ENCODE peak calls at places on chromosomes 4 and X, in four cellular contexts. One of them, this sample, is unnamed.

GRCh38 chr4:99670409-99671073 is 12.9 kb upstream of the C4orf54 start:
- DNase-seq in lower lobe of right lung: no peak
- DNase-seq in endothelial cell of umbilical vein: no peak
- DNase-seq in left ventricle myocardium inferior: no peak
- DNase-seq in this sample: no peak

GRCh38 chrX:17559728-17560379 is 177.4 kb upstream of the SCML1 start:
- DNase-seq in lower lobe of right lung: no peak
- DNase-seq in endothelial cell of umbilical vein: peak; percentile 59
- DNase-seq in left ventricle myocardium inferior: no peak
- DNase-seq in this sample: peak; percentile 41

GRCh38 chr4:110087116-110087708 is 111.2 kb downstream of the ELOVL6 start:
- DNase-seq in lower lobe of right lung: no peak
- DNase-seq in endothelial cell of umbilical vein: peak; percentile 91
- DNase-seq in left ventricle myocardium inferior: no peak
- DNase-seq in this sample: peak; percentile 64

GRCh38 chr4:181646864-181647263 is 596.3 kb upstream of the TENM3 start:
- DNase-seq in lower lobe of right lung: no peak
- DNase-seq in endothelial cell of umbilical vein: no peak
- DNase-seq in left ventricle myocardium inferior: no peak
- DNase-seq in this sample: no peak

GRCh38 chr4:4339504-4340085 is 47.3 kb upstream of the NSG1 start:
- DNase-seq in lower lobe of right lung: no peak
- DNase-seq in endothelial cell of umbilical vein: no peak
- DNase-seq in left ventricle myocardium inferior: no peak
- DNase-seq in this sample: no peak

GRCh38 chr4:18981234-18981615 is 959.7 kb upstream of the LCORL start:
- DNase-seq in lower lobe of right lung: no peak
- DNase-seq in endothelial cell of umbilical vein: no peak
- DNase-seq in left ventricle myocardium inferior: no peak
- DNase-seq in this sample: no peak

GRCh38 chrX:40155617-40156471 is 58.1 kb upstream of the BCOR start:
- DNase-seq in lower lobe of right lung: no peak
- DNase-seq in endothelial cell of umbilical vein: no peak
- DNase-seq in left ventricle myocardium inferior: no peak
- DNase-seq in this sample: no peak

GRCh38 chr4:8838911-8839431 is 32.7 kb downstream of the HMX1 start:
- DNase-seq in lower lobe of right lung: peak; percentile 36
- DNase-seq in endothelial cell of umbilical vein: no peak
- DNase-seq in left ventricle myocardium inferior: no peak
- DNase-seq in this sample: no peak

GRCh38 chrX:1163231-1163630 is 49.2 kb downstream of the CRLF2 start:
- DNase-seq in lower lobe of right lung: no peak
- DNase-seq in endothelial cell of umbilical vein: no peak
- DNase-seq in left ventricle myocardium inferior: no peak
- DNase-seq in this sample: no peak

GRCh38 chr4:80213117-80213815 is 16.0 kb downstream of the PRDM8 start:
- DNase-seq in lower lobe of right lung: no peak
- DNase-seq in endothelial cell of umbilical vein: no peak
- DNase-seq in left ventricle myocardium inferior: no peak
- DNase-seq in this sample: peak; percentile 50

GRCh38 chrX:19955306-19955705 is 35.6 kb downstream of the BCLAF3 start:
- DNase-seq in lower lobe of right lung: no peak
- DNase-seq in endothelial cell of umbilical vein: no peak
- DNase-seq in left ventricle myocardium inferior: no peak
- DNase-seq in this sample: no peak

GRCh38 chr4:55671667-55672066 is 35.6 kb upstream of the NMU start:
- DNase-seq in lower lobe of right lung: no peak
- DNase-seq in endothelial cell of umbilical vein: no peak
- DNase-seq in left ventricle myocardium inferior: no peak
- DNase-seq in this sample: no peak

GRCh38 chr4:10089346-10089745 is 27.3 kb downstream of the WDR1 start:
- DNase-seq in lower lobe of right lung: peak; percentile 55
- DNase-seq in endothelial cell of umbilical vein: peak; percentile 85
- DNase-seq in left ventricle myocardium inferior: peak; percentile 19
- DNase-seq in this sample: no peak

DNA sequence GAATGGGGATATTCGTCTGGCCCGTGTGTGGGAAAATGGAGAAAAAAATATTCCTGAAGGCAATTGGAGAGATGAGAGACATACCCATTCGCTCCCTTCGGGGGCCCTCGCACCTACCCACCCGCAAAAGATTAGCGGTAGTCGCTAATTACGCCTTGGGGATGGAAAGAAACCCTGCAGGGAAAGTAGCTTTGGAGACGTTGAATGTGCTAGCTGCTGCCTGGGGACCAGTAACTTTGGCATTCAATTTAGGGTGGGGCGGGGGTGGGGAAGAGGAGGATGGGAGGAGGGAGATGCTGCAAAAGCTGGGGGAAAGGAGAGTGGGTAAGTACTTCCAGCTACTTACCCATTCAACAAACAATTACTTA is 407 bp upstream of the ZC4H2 start:
- DNase-seq in lower lobe of right lung: no peak
- DNase-seq in endothelial cell of umbilical vein: no peak
- DNase-seq in left ventricle myocardium inferior: no peak
- DNase-seq in this sample: no peak
- H3K36me3 ChIP-seq in lower lobe of right lung: no peaks in the 10 kb centered on the region
- H3K36me3 ChIP-seq in endothelial cell of umbilical vein: no peaks in the 10 kb centered on the region
- H3K36me3 ChIP-seq in left ventricle myocardium inferior: no peaks in the 10 kb centered on the region
- H3K36me3 ChIP-seq in this sample: no peaks in the 10 kb centered on the region

GRCh38 chr4:67603310-67604028 is 44.9 kb downstream of the STAP1 start:
- DNase-seq in lower lobe of right lung: no peak
- DNase-seq in endothelial cell of umbilical vein: no peak
- DNase-seq in left ventricle myocardium inferior: no peak
- DNase-seq in this sample: no peak

GRCh38 chr4:67604029-67604381 is 45.5 kb downstream of the STAP1 start:
- DNase-seq in lower lobe of right lung: no peak
- DNase-seq in endothelial cell of umbilical vein: no peak
- DNase-seq in left ventricle myocardium inferior: no peak
- DNase-seq in this sample: no peak

GRCh38 chr4:67608047-67608446 is 49.5 kb downstream of the STAP1 start:
- DNase-seq in lower lobe of right lung: no peak
- DNase-seq in endothelial cell of umbilical vein: no peak
- DNase-seq in left ventricle myocardium inferior: no peak
- DNase-seq in this sample: no peak
- H3K36me3 ChIP-seq in lower lobe of right lung: no peaks in the 10 kb centered on the region
- H3K36me3 ChIP-seq in endothelial cell of umbilical vein: no peaks in the 10 kb centered on the region
- H3K36me3 ChIP-seq in left ventricle myocardium inferior: peaks cover 4% of the 10 kb centered on the region
- H3K36me3 ChIP-seq in this sample: no peaks in the 10 kb centered on the region

GRCh38 chr4:184636144-184636543 is 13.1 kb downstream of the CASP3 start:
- DNase-seq in lower lobe of right lung: no peak
- DNase-seq in endothelial cell of umbilical vein: no peak
- DNase-seq in left ventricle myocardium inferior: no peak
- DNase-seq in this sample: no peak
- H3K36me3 ChIP-seq in lower lobe of right lung: peaks cover 65% of the 10 kb centered on the region
- H3K36me3 ChIP-seq in endothelial cell of umbilical vein: peaks cover 22% of the 10 kb centered on the region
- H3K36me3 ChIP-seq in left ventricle myocardium inferior: peaks cover 68% of the 10 kb centered on the region
- H3K36me3 ChIP-seq in this sample: peaks cover 88% of the 10 kb centered on the region

GRCh38 chrX:106278951-106279350 is 110.8 kb downstream of the PWWP3B start:
- DNase-seq in lower lobe of right lung: no peak
- DNase-seq in endothelial cell of umbilical vein: no peak
- DNase-seq in left ventricle myocardium inferior: no peak
- DNase-seq in this sample: no peak

GRCh38 chrX:106286053-106286650 is 118.0 kb downstream of the PWWP3B start:
- DNase-seq in lower lobe of right lung: no peak
- DNase-seq in endothelial cell of umbilical vein: no peak
- DNase-seq in left ventricle myocardium inferior: no peak
- DNase-seq in this sample: peak; percentile 36

GRCh38 chrX:106284431-106285025 is 116.4 kb downstream of the PWWP3B start:
- DNase-seq in lower lobe of right lung: no peak
- DNase-seq in endothelial cell of umbilical vein: no peak
- DNase-seq in left ventricle myocardium inferior: no peak
- DNase-seq in this sample: no peak

DNA sequence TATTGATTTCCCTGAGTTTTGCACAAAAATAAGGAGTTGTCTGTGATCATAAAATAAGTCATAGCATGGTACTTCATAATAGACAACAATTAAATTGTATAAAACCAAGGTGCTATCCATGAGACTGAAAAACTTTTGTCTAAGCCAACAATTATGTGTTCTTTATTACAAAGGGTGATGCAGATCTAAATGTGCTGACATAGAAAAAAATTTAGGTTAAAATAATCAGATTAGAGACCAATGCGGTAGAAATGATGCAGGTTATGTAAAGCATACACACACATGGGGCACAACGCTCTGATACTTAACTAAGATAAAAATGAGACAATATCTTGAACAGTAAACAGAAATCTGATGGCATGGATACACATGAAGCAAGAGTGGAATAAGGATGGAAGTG is 113.3 kb downstream of the PWWP3B start:
- DNase-seq in lower lobe of right lung: no peak
- DNase-seq in endothelial cell of umbilical vein: no peak
- DNase-seq in left ventricle myocardium inferior: no peak
- DNase-seq in this sample: no peak
- H3K36me3 ChIP-seq in lower lobe of right lung: no peaks in the 10 kb centered on the region
- H3K36me3 ChIP-seq in endothelial cell of umbilical vein: no peaks in the 10 kb centered on the region
- H3K36me3 ChIP-seq in left ventricle myocardium inferior: no peaks in the 10 kb centered on the region
- H3K36me3 ChIP-seq in this sample: no peaks in the 10 kb centered on the region

GRCh38 chr4:7768736-7769135 is 170.9 kb downstream of the AFAP1 start:
- DNase-seq in lower lobe of right lung: peak; percentile 34
- DNase-seq in endothelial cell of umbilical vein: no peak
- DNase-seq in left ventricle myocardium inferior: peak; percentile 14
- DNase-seq in this sample: no peak

GRCh38 chr4:7769308-7769841 is 170.3 kb downstream of the AFAP1 start:
- DNase-seq in lower lobe of right lung: no peak
- DNase-seq in endothelial cell of umbilical vein: no peak
- DNase-seq in left ventricle myocardium inferior: peak; percentile 9
- DNase-seq in this sample: no peak

GRCh38 chr4:7766661-7767345 is 172.9 kb downstream of the AFAP1 start:
- DNase-seq in lower lobe of right lung: peak; percentile 29
- DNase-seq in endothelial cell of umbilical vein: peak; percentile 36
- DNase-seq in left ventricle myocardium inferior: peak; percentile 36
- DNase-seq in this sample: no peak

GRCh38 chr4:7767526-7767925 is 172.1 kb downstream of the AFAP1 start:
- DNase-seq in lower lobe of right lung: peak; percentile 14
- DNase-seq in endothelial cell of umbilical vein: no peak
- DNase-seq in left ventricle myocardium inferior: peak; percentile 4
- DNase-seq in this sample: no peak

GRCh38 chr4:7767966-7768365 is 171.7 kb downstream of the AFAP1 start:
- DNase-seq in lower lobe of right lung: no peak
- DNase-seq in endothelial cell of umbilical vein: no peak
- DNase-seq in left ventricle myocardium inferior: peak; percentile 7
- DNase-seq in this sample: no peak
- H3K36me3 ChIP-seq in lower lobe of right lung: peaks cover 73% of the 10 kb centered on the region
- H3K36me3 ChIP-seq in endothelial cell of umbilical vein: peaks cover 74% of the 10 kb centered on the region
- H3K36me3 ChIP-seq in left ventricle myocardium inferior: peaks cover 26% of the 10 kb centered on the region
- H3K36me3 ChIP-seq in this sample: peaks cover 99% of the 10 kb centered on the region

DNA sequence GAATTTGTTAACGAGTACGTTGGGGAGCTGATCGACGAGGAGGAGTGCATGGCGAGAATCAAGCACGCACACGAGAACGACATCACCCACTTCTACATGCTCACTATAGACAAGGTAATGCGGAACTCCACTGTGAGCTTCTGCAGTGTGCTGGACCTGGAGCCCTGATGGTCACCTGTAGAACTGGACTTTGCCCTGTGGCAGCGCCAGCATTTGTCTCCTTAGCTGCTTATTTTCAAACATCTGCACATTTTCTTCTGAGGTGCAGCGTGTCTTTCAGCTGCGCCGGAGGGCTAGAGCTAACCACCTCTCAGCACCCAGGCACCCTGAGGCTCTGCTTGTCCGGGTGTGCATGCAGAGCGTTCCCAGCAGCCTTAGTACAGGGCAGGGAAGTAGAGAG is 47.7 kb downstream of the NELFA start:
- DNase-seq in lower lobe of right lung: no peak
- DNase-seq in endothelial cell of umbilical vein: no peak
- DNase-seq in left ventricle myocardium inferior: no peak
- DNase-seq in this sample: no peak
- H3K36me3 ChIP-seq in lower lobe of right lung: peaks cover 74% of the 10 kb centered on the region
- H3K36me3 ChIP-seq in endothelial cell of umbilical vein: peaks cover 50% of the 10 kb centered on the region
- H3K36me3 ChIP-seq in left ventricle myocardium inferior: peaks cover 64% of the 10 kb centered on the region
- H3K36me3 ChIP-seq in this sample: peaks cover 55% of the 10 kb centered on the region